ENCODE peak calls at places on chromosomes 16 and 17, in seven cellular contexts. One of them, this sample, is unnamed.

GRCh38 chr16:78684040-78684611 is 584.7 kb downstream of the WWOX start:
- DNase-seq in endothelial cell of umbilical vein: no peak
- DNase-seq in K562: no peak
- DNase-seq in breast epithelium: no peak
- DNase-seq in stomach: peak; percentile 38
- DNase-seq in GM12878: no peak
- DNase-seq in transverse colon: peak; percentile 28
- DNase-seq in this sample: peak; percentile 87

GRCh38 chr17:38597375-38597774 is 8.4 kb downstream of the SRCIN1 start:
- DNase-seq in endothelial cell of umbilical vein: no peak
- DNase-seq in K562: no peak
- DNase-seq in breast epithelium: no peak
- DNase-seq in stomach: no peak
- DNase-seq in GM12878: no peak
- DNase-seq in transverse colon: no peak
- DNase-seq in this sample: no peak

GRCh38 chr17:50817142-50817751 is 18.1 kb upstream of the WFIKKN2 start:
- DNase-seq in endothelial cell of umbilical vein: no peak
- DNase-seq in K562: peak; percentile 84
- DNase-seq in breast epithelium: no peak
- DNase-seq in stomach: peak; percentile 68
- DNase-seq in GM12878: no peak
- DNase-seq in transverse colon: peak; percentile 55
- DNase-seq in this sample: no peak

GRCh38 chr16:50616883-50617629 is 64.1 kb downstream of the SNX20 start:
- DNase-seq in endothelial cell of umbilical vein: no peak
- DNase-seq in K562: no peak
- DNase-seq in breast epithelium: no peak
- DNase-seq in stomach: peak; percentile 66
- DNase-seq in GM12878: no peak
- DNase-seq in transverse colon: no peak
- DNase-seq in this sample: no peak

GRCh38 chr17:82320956-82321927 is 3.8 kb upstream of the CD7 start:
- DNase-seq in endothelial cell of umbilical vein: no peak
- DNase-seq in K562: peak; percentile 87
- DNase-seq in breast epithelium: no peak
- DNase-seq in stomach: no peak
- DNase-seq in GM12878: no peak
- DNase-seq in transverse colon: peak; percentile 40
- DNase-seq in this sample: no peak

GRCh38 chr16:84785843-84786538 is 33.8 kb upstream of the CRISPLD2 start:
- DNase-seq in endothelial cell of umbilical vein: peak; percentile 6
- DNase-seq in K562: no peak
- DNase-seq in breast epithelium: no peak
- DNase-seq in stomach: peak; percentile 91
- DNase-seq in GM12878: no peak
- DNase-seq in transverse colon: peak; percentile 55
- DNase-seq in this sample: peak; percentile 61

GRCh38 chr17:13346996-13347762 is 254.6 kb downstream of the HS3ST3A1 start:
- DNase-seq in endothelial cell of umbilical vein: no peak
- DNase-seq in K562: no peak
- DNase-seq in breast epithelium: no peak
- DNase-seq in stomach: no peak
- DNase-seq in GM12878: no peak
- DNase-seq in transverse colon: no peak
- DNase-seq in this sample: no peak

GRCh38 chr17:78137392-78138203 is 7.0 kb downstream of the TMC8 start:
- DNase-seq in endothelial cell of umbilical vein: no peak
- DNase-seq in K562: peak; percentile 62
- DNase-seq in breast epithelium: no peak
- DNase-seq in stomach: no peak
- DNase-seq in GM12878: no peak
- DNase-seq in transverse colon: peak; percentile 32
- DNase-seq in this sample: peak; percentile 82

GRCh38 chr16:27243725-27244362 is 24.7 kb downstream of the NSMCE1 start:
- DNase-seq in endothelial cell of umbilical vein: no peak
- DNase-seq in K562: no peak
- DNase-seq in breast epithelium: no peak
- DNase-seq in stomach: no peak
- DNase-seq in GM12878: no peak
- DNase-seq in transverse colon: no peak
- DNase-seq in this sample: no peak

GRCh38 chr16:16025214-16025968 is 76.0 kb downstream of the ABCC1 start:
- DNase-seq in endothelial cell of umbilical vein: peak; percentile 89
- DNase-seq in K562: peak; percentile 24
- DNase-seq in breast epithelium: peak; percentile 58
- DNase-seq in stomach: no peak
- DNase-seq in GM12878: no peak
- DNase-seq in transverse colon: no peak
- DNase-seq in this sample: no peak
- H3K27ac ChIP-seq in endothelial cell of umbilical vein: peak overlapping the region; percentile 84
- H3K27ac ChIP-seq in K562: no peak overlapping the region
- H3K27ac ChIP-seq in breast epithelium: peak overlapping the region; percentile 41
- H3K27ac ChIP-seq in stomach: peak overlapping the region; percentile 61
- H3K27ac ChIP-seq in GM12878: peak overlapping the region; percentile 57
- H3K27ac ChIP-seq in transverse colon: peak overlapping the region; percentile 64
- H3K27ac ChIP-seq in this sample: peak overlapping the region; percentile 32

GRCh38 chr17:76840443-76840767 is 27.8 kb upstream of the MGAT5B start:
- DNase-seq in endothelial cell of umbilical vein: no peak
- DNase-seq in K562: no peak
- DNase-seq in breast epithelium: no peak
- DNase-seq in stomach: no peak
- DNase-seq in GM12878: no peak
- DNase-seq in transverse colon: no peak
- DNase-seq in this sample: no peak

GRCh38 chr17:76831316-76831715 is 36.9 kb upstream of the MGAT5B start:
- DNase-seq in endothelial cell of umbilical vein: no peak
- DNase-seq in K562: no peak
- DNase-seq in breast epithelium: no peak
- DNase-seq in stomach: no peak
- DNase-seq in GM12878: no peak
- DNase-seq in transverse colon: no peak
- DNase-seq in this sample: no peak

GRCh38 chr17:76833747-76834146 is 34.5 kb upstream of the MGAT5B start:
- DNase-seq in endothelial cell of umbilical vein: no peak
- DNase-seq in K562: peak; percentile 42
- DNase-seq in breast epithelium: no peak
- DNase-seq in stomach: no peak
- DNase-seq in GM12878: no peak
- DNase-seq in transverse colon: no peak
- DNase-seq in this sample: no peak

GRCh38 chr17:76833034-76833689 is 35.0 kb upstream of the MGAT5B start:
- DNase-seq in endothelial cell of umbilical vein: no peak
- DNase-seq in K562: peak; percentile 53
- DNase-seq in breast epithelium: no peak
- DNase-seq in stomach: no peak
- DNase-seq in GM12878: no peak
- DNase-seq in transverse colon: no peak
- DNase-seq in this sample: no peak

DNA sequence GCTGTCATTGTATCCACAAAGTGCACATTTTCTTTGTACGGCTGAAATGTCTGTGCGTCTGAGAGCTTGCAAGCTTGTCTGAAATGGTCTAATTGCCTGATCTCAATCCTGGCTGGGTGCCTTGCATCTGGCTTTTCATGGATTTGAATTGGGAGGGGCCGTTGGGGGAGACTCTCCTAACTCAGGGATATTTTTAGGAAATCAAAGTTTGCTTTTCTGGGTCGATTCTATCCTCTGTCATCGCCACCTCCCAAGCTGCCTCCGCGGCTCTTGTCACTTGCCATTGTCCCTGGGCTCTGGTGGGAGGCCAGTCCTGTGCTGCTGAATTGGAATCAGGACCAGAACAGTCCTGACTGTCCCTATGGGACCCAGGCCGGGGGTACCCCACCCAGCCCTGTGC is 33.3 kb upstream of the MGAT5B start:
- DNase-seq in endothelial cell of umbilical vein: no peak
- DNase-seq in K562: no peak
- DNase-seq in breast epithelium: no peak
- DNase-seq in stomach: no peak
- DNase-seq in GM12878: no peak
- DNase-seq in transverse colon: no peak
- DNase-seq in this sample: no peak
- TF ChIP-seq POLR2A in endothelial cell of umbilical vein: no peak
- TF ChIP-seq POLR2A in K562: no peak
- TF ChIP-seq POLR2A in breast epithelium: no peak
- TF ChIP-seq POLR2A in stomach: no peak
- TF ChIP-seq POLR2A in GM12878: no peak
- TF ChIP-seq POLR2A in transverse colon: no peak
- TF ChIP-seq POLR2A in this sample: no peak

GRCh38 chr16:89291355-89291754 is 73.9 kb downstream of the ZNF778 start:
- DNase-seq in endothelial cell of umbilical vein: no peak
- DNase-seq in K562: no peak
- DNase-seq in breast epithelium: no peak
- DNase-seq in stomach: no peak
- DNase-seq in GM12878: no peak
- DNase-seq in transverse colon: no peak
- DNase-seq in this sample: no peak
- TF ChIP-seq POLR2AphosphoS5 in endothelial cell of umbilical vein: no peak
- TF ChIP-seq POLR2AphosphoS5 in K562: no peak
- TF ChIP-seq POLR2AphosphoS5 in breast epithelium: no peak
- TF ChIP-seq POLR2AphosphoS5 in stomach: no peak
- TF ChIP-seq POLR2AphosphoS5 in GM12878: no peak
- TF ChIP-seq POLR2AphosphoS5 in transverse colon: no peak
- TF ChIP-seq POLR2AphosphoS5 in this sample: no peak

DNA sequence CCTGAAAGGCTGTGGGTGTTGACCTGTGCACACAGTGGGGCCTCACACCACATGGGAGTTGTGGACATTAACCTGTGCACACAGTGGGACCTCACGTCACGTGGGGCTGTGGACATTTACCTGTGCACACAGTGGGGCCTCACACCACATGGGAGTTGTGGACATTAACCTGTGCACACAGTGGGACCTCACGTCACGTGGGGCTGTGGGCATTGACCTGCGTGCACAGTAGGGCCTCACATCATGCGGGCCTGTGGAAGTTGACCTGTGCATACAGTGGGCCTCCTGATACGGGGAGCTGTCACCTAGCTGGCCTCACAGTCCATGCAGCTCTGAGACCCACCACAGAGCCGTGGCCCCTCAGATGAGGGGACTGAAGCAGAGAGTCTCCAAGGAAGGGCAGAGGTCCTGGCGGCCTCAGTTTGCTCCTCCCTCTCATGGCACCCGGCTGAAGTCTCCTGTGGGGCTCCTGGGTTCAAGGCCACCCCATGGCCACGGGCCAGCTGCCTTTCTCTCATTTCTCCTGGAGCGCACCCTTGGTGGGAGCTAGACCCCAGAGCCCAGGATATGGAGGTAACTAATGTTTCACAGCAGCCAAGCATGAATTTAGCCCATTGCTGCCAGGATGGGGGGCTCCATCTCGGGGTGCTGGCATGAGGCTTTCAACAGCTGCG is 21.0 kb downstream of the CACNA1H start:
- DNase-seq in endothelial cell of umbilical vein: no peak
- DNase-seq in K562: no peak
- DNase-seq in breast epithelium: no peak
- DNase-seq in stomach: no peak
- DNase-seq in GM12878: no peak
- DNase-seq in transverse colon: no peak
- DNase-seq in this sample: no peak
- H3K27ac ChIP-seq in endothelial cell of umbilical vein: no peak overlapping the region
- H3K27ac ChIP-seq in K562: no peak overlapping the region
- H3K27ac ChIP-seq in breast epithelium: no peak overlapping the region
- H3K27ac ChIP-seq in stomach: no peak overlapping the region
- H3K27ac ChIP-seq in GM12878: no peak overlapping the region
- H3K27ac ChIP-seq in transverse colon: peak overlapping the region; percentile 83
- H3K27ac ChIP-seq in this sample: no peak overlapping the region

GRCh38 chr16:71847096-71847495 is 1.3 kb downstream of the ATXN1L start:
- DNase-seq in endothelial cell of umbilical vein: no peak
- DNase-seq in K562: no peak
- DNase-seq in breast epithelium: no peak
- DNase-seq in stomach: no peak
- DNase-seq in GM12878: no peak
- DNase-seq in transverse colon: no peak
- DNase-seq in this sample: no peak

GRCh38 chr16:71848622-71849021 is 2.8 kb downstream of the ATXN1L start:
- DNase-seq in endothelial cell of umbilical vein: no peak
- DNase-seq in K562: no peak
- DNase-seq in breast epithelium: no peak
- DNase-seq in stomach: no peak
- DNase-seq in GM12878: no peak
- DNase-seq in transverse colon: no peak
- DNase-seq in this sample: no peak

GRCh38 chr16:71843517-71844031 is 2.2 kb upstream of the ATXN1L start:
- DNase-seq in endothelial cell of umbilical vein: no peak
- DNase-seq in K562: no peak
- DNase-seq in breast epithelium: no peak
- DNase-seq in stomach: no peak
- DNase-seq in GM12878: no peak
- DNase-seq in transverse colon: no peak
- DNase-seq in this sample: no peak

GRCh38 chr16:71846443-71846842 is 667 bp downstream of the ATXN1L start:
- DNase-seq in endothelial cell of umbilical vein: peak; percentile 21
- DNase-seq in K562: no peak
- DNase-seq in breast epithelium: no peak
- DNase-seq in stomach: no peak
- DNase-seq in GM12878: no peak
- DNase-seq in transverse colon: peak; percentile 20
- DNase-seq in this sample: no peak

GRCh38 chr16:71845639-71846431 is at the start of gene ATXN1L:
- DNase-seq in endothelial cell of umbilical vein: peak; percentile 71
- DNase-seq in K562: peak; percentile 99
- DNase-seq in breast epithelium: peak; percentile 92
- DNase-seq in stomach: peak; percentile 93
- DNase-seq in GM12878: peak; percentile 84
- DNase-seq in transverse colon: peak; percentile 95
- DNase-seq in this sample: peak; percentile 96
- TF ChIP-seq POLR2A in endothelial cell of umbilical vein: peak; percentile 93
- TF ChIP-seq POLR2A in K562: peak; percentile 83
- TF ChIP-seq POLR2A in breast epithelium: peak; percentile 84
- TF ChIP-seq POLR2A in stomach: no peak
- TF ChIP-seq POLR2A in GM12878: peak; percentile 94
- TF ChIP-seq POLR2A in transverse colon: peak; percentile 90
- TF ChIP-seq POLR2A in this sample: no peak

DNA sequence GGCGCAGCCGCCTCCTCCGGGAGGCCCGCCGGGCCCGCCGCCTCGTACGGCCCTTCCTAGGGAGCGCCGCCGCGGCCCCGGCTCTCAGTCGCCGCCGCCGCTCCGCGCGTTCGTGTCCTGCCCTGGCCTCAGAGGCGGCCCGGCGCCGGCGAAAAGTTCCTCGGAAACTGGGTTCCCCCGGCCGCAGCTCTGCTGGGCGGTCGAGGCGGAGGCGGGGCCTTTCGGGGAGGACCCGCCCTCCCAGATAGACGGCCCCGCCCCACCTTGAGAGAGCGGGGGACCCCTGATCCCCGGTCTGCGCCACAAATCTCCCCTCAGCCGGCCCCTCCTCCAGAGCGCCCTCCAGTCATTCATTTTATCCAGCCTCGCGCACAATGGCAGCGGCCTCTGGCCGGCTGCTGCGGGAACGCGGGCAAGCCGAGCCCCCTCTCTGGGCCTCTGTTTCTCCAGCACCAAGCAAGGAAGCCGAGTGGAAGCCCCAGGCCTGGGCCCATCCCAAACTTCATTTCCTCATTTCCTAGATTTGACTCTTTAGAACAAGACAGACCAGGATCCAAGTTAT is at the start of gene SREBF1:
- DNase-seq in endothelial cell of umbilical vein: peak; percentile 63
- DNase-seq in K562: peak; percentile 69
- DNase-seq in breast epithelium: no peak
- DNase-seq in stomach: peak; percentile 61
- DNase-seq in GM12878: no peak
- DNase-seq in transverse colon: peak; percentile 73
- DNase-seq in this sample: peak; percentile 87
- TF ChIP-seq POLR2AphosphoS5 in endothelial cell of umbilical vein: peak; percentile 2
- TF ChIP-seq POLR2AphosphoS5 in K562: no peak
- TF ChIP-seq POLR2AphosphoS5 in breast epithelium: no peak
- TF ChIP-seq POLR2AphosphoS5 in stomach: peak; percentile 3
- TF ChIP-seq POLR2AphosphoS5 in GM12878: no peak
- TF ChIP-seq POLR2AphosphoS5 in transverse colon: no peak
- TF ChIP-seq POLR2AphosphoS5 in this sample: no peak

This sample was measured in suprapubic skin.